ENCODE peak calls at places on chromosome 13, in ten cellular contexts. O is transverse colon, C is heart left ventricle, D is body of pancreas, V is stomach, Z is K562, L is adrenal gland, A is IMR-90, F is breast epithelium, H is testis. B is an unnamed sample.

GRCh38 chr13:73299787-73300186 is 241.0 kb downstream of the KLF5 start:
- DNase-seq in O (no peak), C (no peak), D (no peak), V (no peak), Z (no peak), L (no peak), A (peak; percentile 50), F (no peak), H (no peak), B (no peak)

GRCh38 chr13:48828962-48829405 is 146.7 kb upstream of the FNDC3A start:
- DNase-seq in O (no peak), C (no peak), D (no peak), V (no peak), Z (no peak), L (no peak), A (peak; percentile 32), F (no peak), H (no peak), B (no peak)

GRCh38 chr13:111926501-111927180 is 140.3 kb upstream of the SOX1 start:
- DNase-seq in O (no peak), C (no peak), D (no peak), V (peak; percentile 8), Z (no peak), L (no peak), A (no peak), F (no peak), H (no peak), B (peak; percentile 56)

GRCh38 chr13:101424381-101425155 is 8.3 kb upstream of the NALCN start:
- DNase-seq in O (no peak), C (no peak), D (no peak), V (no peak), Z (no peak), L (no peak), A (peak; percentile 57), F (no peak), H (no peak), B (no peak)

GRCh38 chr13:77358001-77358400 is 31.1 kb upstream of the MYCBP2 start:
- DNase-seq in O (no peak), C (no peak), D (no peak), V (no peak), Z (no peak), L (no peak), A (no peak), F (no peak), H (no peak), B (no peak)

GRCh38 chr13:44715287-44716224 is 139.4 kb upstream of the TSC22D1 start:
- DNase-seq in O (no peak), C (no peak), D (no peak), V (no peak), Z (no peak), L (no peak), A (no peak), F (no peak), H (peak; percentile 18), B (no peak)

GRCh38 chr13:93603043-93603442 is 376.4 kb downstream of the GPC6 start:
- DNase-seq in O (no peak), C (no peak), D (no peak), V (no peak), Z (no peak), L (no peak), A (peak; percentile 82), F (no peak), H (no peak), B (no peak)

GRCh38 chr13:95191821-95192220 is 109.4 kb downstream of the ABCC4 start:
- DNase-seq in O (peak; percentile 83), C (peak; percentile 72), D (peak; percentile 65), V (peak; percentile 73), Z (peak; percentile 68), L (peak; percentile 85), A (peak; percentile 74), F (no peak), H (peak; percentile 90), B (peak; percentile 88)

DNA sequence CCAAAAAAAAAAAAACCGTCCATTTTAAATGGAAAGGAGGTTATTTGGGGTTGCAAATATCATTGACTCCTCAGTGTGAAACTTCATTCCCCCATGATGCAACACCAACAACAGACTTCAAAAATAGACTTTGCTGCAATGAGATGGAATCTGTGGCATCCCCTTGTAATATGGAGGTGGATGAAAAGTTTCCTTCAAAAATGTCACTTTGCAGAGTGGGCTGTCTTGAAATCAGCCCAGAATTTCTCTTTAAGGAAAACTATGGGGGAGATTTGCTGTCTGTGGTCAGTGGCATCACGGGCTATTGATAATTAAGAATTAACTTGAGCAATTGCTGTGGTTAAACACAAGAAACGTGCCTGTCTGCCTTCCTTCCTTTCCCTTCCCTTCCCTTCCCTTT is 1.5 kb downstream of the GPR18 start:
- DNase-seq in O (no peak), C (no peak), D (no peak), V (no peak), Z (no peak), L (no peak), A (peak; percentile 58), F (no peak), H (no peak), B (no peak)
- H3K4me3 ChIP-seq in O (no peak overlapping the region), C (peak overlapping the region; percentile 49), D (no peak overlapping the region), V (no peak overlapping the region), Z (no peak overlapping the region), L (no peak overlapping the region), A (no peak overlapping the region), F (no peak overlapping the region), H (no peak overlapping the region), B (no peak overlapping the region)

DNA sequence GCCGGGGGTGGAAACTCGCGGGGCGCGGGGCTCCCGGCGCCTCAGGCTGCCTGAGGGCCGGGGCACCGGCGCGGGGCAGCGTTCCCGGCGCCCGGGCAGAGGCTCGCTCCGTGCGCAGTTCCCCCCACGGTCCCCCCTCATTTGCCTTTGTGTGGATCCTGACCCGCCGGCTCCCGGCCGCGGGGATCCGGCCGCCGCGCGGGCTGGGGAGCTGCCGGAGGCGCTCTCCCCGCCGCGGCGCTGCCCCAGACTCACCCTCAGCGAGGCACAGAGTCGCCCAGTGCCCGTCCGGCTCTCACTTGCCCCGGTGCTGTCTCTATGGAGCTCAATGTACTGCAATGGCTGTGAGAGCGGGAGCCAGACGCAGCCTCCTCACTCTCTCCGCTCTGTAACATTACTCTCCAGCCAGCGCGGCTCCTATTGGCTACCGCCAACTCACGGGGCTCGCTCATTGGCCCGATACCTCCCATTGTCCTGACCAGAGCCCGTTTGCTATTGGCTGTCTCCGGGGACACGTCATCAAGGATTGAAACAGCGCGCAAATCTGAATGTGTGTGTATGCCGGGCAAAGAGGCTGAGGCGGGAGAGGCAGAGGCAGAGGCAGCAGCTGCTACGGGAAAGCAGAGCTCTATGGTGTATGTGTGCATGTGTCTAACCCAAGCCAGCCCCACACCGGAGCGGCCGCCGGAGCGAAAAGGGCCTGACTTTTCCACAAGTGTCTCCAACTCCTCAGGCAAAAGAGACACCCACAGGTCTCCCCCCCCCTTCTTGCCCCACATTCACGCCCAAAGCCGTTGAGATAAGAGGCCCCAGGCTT is at the start of gene HMGB1:
- DNase-seq in O (peak; percentile 98), C (peak; percentile 99), D (peak; percentile 99), V (peak; percentile 99), Z (peak; percentile 93), L (peak; percentile 100), A (peak; percentile 99), F (peak; percentile 99), H (peak; percentile 100), B (peak; percentile 99)
- TF ChIP-seq POLR2A in O (peak; percentile 99), C (peak; percentile 98), D (peak; percentile 99), V (peak; percentile 97), Z (peak; percentile 94), L (peak; percentile 100), A (peak; percentile 93), F (peak; percentile 95), H (peak; percentile 98), B (peak; percentile 75)

GRCh38 chr13:75329723-75330122 is 152.2 kb downstream of the TBC1D4 start:
- DNase-seq in O (no peak), C (no peak), D (no peak), V (no peak), Z (no peak), L (no peak), A (no peak), F (no peak), H (no peak), B (no peak)

GRCh38 chr13:75326173-75327131 is 155.5 kb downstream of the TBC1D4 start:
- DNase-seq in O (no peak), C (no peak), D (no peak), V (no peak), Z (peak; percentile 41), L (no peak), A (peak; percentile 53), F (no peak), H (no peak), B (no peak)

GRCh38 chr13:75324413-75324940 is 157.5 kb downstream of the TBC1D4 start:
- DNase-seq in O (no peak), C (no peak), D (no peak), V (no peak), Z (no peak), L (no peak), A (peak; percentile 40), F (no peak), H (no peak), B (no peak)

GRCh38 chr13:75329097-75329496 is 152.9 kb downstream of the TBC1D4 start:
- DNase-seq in O (no peak), C (no peak), D (no peak), V (no peak), Z (no peak), L (no peak), A (no peak), F (no peak), H (no peak), B (no peak)

GRCh38 chr13:75327132-75327505 is 154.8 kb downstream of the TBC1D4 start:
- DNase-seq in O (no peak), C (no peak), D (no peak), V (no peak), Z (no peak), L (no peak), A (no peak), F (no peak), H (no peak), B (no peak)
- H3K4me3 ChIP-seq in O (no peak overlapping the region), C (peak overlapping the region; percentile 52), D (no peak overlapping the region), V (peak overlapping the region; percentile 2), Z (no peak overlapping the region), L (no peak overlapping the region), A (no peak overlapping the region), F (no peak overlapping the region), H (no peak overlapping the region), B (no peak overlapping the region)

GRCh38 chr13:27000686-27001085 is 170.9 kb downstream of the USP12 start:
- DNase-seq in O (peak; percentile 3), C (no peak), D (no peak), V (no peak), Z (no peak), L (no peak), A (no peak), F (no peak), H (no peak), B (peak; percentile 45)

GRCh38 chr13:26995159-26995558 is 176.5 kb downstream of the USP12 start:
- DNase-seq in O (no peak), C (no peak), D (no peak), V (no peak), Z (no peak), L (no peak), A (no peak), F (no peak), H (no peak), B (no peak)

GRCh38 chr13:26999499-26999898 is 172.1 kb downstream of the USP12 start:
- DNase-seq in O (peak; percentile 2), C (no peak), D (no peak), V (no peak), Z (no peak), L (no peak), A (no peak), F (no peak), H (no peak), B (no peak)

GRCh38 chr13:26996965-26997752 is 174.5 kb downstream of the USP12 start:
- DNase-seq in O (peak; percentile 16), C (peak; percentile 51), D (no peak), V (no peak), Z (no peak), L (no peak), A (no peak), F (no peak), H (no peak), B (no peak)

DNA sequence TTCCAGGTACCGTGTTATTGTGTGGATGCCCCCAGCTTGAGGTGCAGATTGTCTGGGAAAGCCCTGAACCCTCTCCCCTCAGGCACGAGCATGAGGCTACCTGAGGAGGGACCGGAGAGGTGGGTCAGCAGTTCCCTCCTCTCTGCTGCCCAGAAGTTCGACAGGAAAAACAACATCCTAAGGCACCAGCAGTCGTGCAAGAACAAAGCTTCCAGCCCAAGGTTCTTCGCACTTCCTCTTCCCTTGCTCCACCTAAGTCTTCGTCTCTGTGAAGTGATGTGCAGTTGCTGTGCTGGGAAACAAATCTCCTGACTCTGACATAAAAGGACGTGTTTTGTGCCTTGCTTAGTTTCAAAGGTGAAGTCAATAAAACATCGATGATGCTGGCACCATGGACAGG is 173.3 kb downstream of the USP12 start:
- DNase-seq in O (no peak), C (no peak), D (no peak), V (no peak), Z (no peak), L (no peak), A (no peak), F (no peak), H (no peak), B (no peak)
- TF ChIP-seq POLR2A in O (no peak), C (no peak), D (no peak), V (no peak), Z (no peak), L (no peak), A (no peak), F (no peak), H (no peak), B (no peak)

B was measured in lower leg skin.